ENCODE peak calls at places on chromosomes 7 and 10, in ten cellular contexts. E is fibroblast of lung, L is osteocyte, D is adrenal gland, J is GM20000, N is neural progenitor cell, S is breast epithelium, K is OCI-LY7, C is AG04449, W is AG10803. X is an unnamed sample.
A peak's percentile ranks its signal among the peaks of the same experiment; 100 is the strongest.

GRCh38 chr7:76303057-76303828 is 770 bp downstream of the HSPB1 start:
- DNase-seq in S (peak; percentile 87), D (peak; percentile 83), L (peak; percentile 96), N (peak; percentile 95), C (no peak), E (peak; percentile 90), W (peak; percentile 93), J (peak; percentile 89), K (peak; percentile 81), X (peak; percentile 86)

GRCh38 chr7:105830405-105831218 is 45.8 kb downstream of the ATXN7L1 start:
- DNase-seq in C (peak; percentile 95), D (peak; percentile 36), S (no peak), K (no peak), L (no peak), N (no peak), E (peak; percentile 98), J (no peak), W (peak; percentile 99), X (no peak)

GRCh38 chr10:90652519-90652918 is 205.3 kb downstream of the HTR7 start:
- DNase-seq in N (peak; percentile 23), L (no peak), W (no peak), J (peak; percentile 4), S (no peak), K (no peak), E (peak; percentile 45), C (no peak), D (no peak), X (no peak)

GRCh38 chr10:104844073-104844472 is 203.0 kb downstream of the SORCS3 start:
- DNase-seq in W (no peak), L (no peak), E (no peak), C (no peak), S (no peak), D (no peak), N (no peak), J (no peak), K (no peak), X (no peak)

GRCh38 chr7:105876964-105877601 is 684 bp upstream of the ATXN7L1 start:
- DNase-seq in L (no peak), S (no peak), J (peak; percentile 27), C (no peak), K (no peak), W (peak; percentile 40), D (peak; percentile 46), E (peak; percentile 32), N (peak; percentile 81), X (no peak)

GRCh38 chr10:11838298-11838852 is 15.2 kb downstream of the PROSER2 start:
- DNase-seq in J (no peak), C (no peak), E (no peak), L (no peak), W (no peak), D (no peak), S (no peak), K (no peak), N (no peak), X (no peak)

GRCh38 chr7:92778972-92779371 is 57.4 kb downstream of the CDK6 start:
- DNase-seq in S (no peak), W (peak; percentile 94), D (peak; percentile 72), J (no peak), K (peak; percentile 41), N (no peak), C (peak; percentile 55), L (no peak), E (peak; percentile 79), X (no peak)

GRCh38 chr7:4737300-4737699 is 38.1 kb upstream of the AP5Z1 start:
- DNase-seq in L (no peak), J (no peak), W (no peak), N (no peak), K (no peak), E (no peak), S (no peak), D (no peak), C (no peak), X (no peak)

GRCh38 chr7:94395141-94396041 is 696 bp downstream of the COL1A2 start:
- DNase-seq in S (no peak), C (no peak), W (peak; percentile 87), J (peak; percentile 80), N (peak; percentile 79), D (peak; percentile 60), E (peak; percentile 81), L (no peak), K (peak; percentile 64), X (no peak)
- TF ChIP-seq CTCF in S (peak; percentile 86), C (peak; percentile 57), W (peak; percentile 73), J (peak; percentile 41), N (peak; percentile 94), D (peak; percentile 80), E (peak; percentile 79), L (peak; percentile 85), K (peak; percentile 89), X (peak; percentile 91)

GRCh38 chr10:50615654-50616053 is 8.1 kb downstream of the SGMS1 start:
- DNase-seq in K (no peak), W (no peak), E (no peak), L (no peak), C (no peak), S (no peak), J (no peak), D (no peak), N (no peak), X (no peak)

GRCh38 chr10:50613150-50613549 is 10.6 kb downstream of the SGMS1 start:
- DNase-seq in D (no peak), N (no peak), J (peak; percentile 34), K (no peak), E (no peak), S (no peak), W (no peak), L (no peak), C (no peak), X (no peak)

GRCh38 chr10:50618624-50619023 is 5.1 kb downstream of the SGMS1 start:
- DNase-seq in S (no peak), W (no peak), K (peak; percentile 46), N (no peak), E (no peak), J (no peak), D (no peak), C (no peak), L (no peak), X (no peak)

GRCh38 chr10:50613726-50614443 is 9.9 kb downstream of the SGMS1 start:
- DNase-seq in J (no peak), K (no peak), C (no peak), L (no peak), N (no peak), W (no peak), D (no peak), E (no peak), S (no peak), X (no peak)

DNA sequence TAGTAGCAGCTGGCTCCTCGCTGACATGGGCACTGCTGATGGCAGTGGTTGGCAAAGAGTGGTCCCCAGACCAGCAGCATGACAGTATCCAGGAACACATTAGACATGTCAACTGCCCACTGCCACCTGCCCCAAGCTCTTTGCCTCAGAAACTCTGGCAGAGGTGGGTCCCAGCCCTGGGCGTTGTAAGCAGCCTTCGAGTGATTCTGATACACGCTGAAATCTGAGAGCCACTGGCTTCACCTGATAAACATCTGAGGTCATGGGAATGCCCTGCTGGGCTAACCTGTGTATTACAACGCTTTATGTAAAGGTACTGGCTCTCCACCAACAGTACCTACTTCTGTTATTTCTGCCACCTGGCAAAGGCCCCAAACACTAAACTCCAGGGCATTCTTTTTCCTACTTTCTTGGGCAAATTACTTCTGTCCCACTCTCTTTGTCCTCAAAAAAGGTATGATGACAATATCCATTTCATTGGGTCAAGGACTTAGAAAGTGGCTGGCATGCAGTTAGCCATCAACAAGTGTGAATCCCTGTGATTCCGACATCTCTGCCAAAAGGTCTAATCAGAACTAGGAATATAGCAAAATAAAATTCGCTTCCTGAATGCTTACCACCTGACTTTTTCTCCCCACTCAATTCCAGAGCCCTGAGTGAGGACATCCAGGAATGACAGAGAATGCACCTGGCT is 9.2 kb downstream of the SGMS1 start:
- DNase-seq in K (peak; percentile 61), N (peak; percentile 31), W (no peak), C (no peak), D (no peak), J (no peak), L (no peak), S (no peak), E (no peak), X (no peak)
- TF ChIP-seq CTCF in K (peak; percentile 68), N (peak; percentile 42), W (no peak), C (no peak), D (peak; percentile 12), J (peak; percentile 4), L (peak; percentile 9), S (no peak), E (no peak), X (peak; percentile 56)

GRCh38 chr7:86943447-86943846 is 116.0 kb downstream of the ELAPOR2 start:
- DNase-seq in N (no peak), C (no peak), S (no peak), K (no peak), E (no peak), J (no peak), L (no peak), D (no peak), W (no peak), X (no peak)

GRCh38 chr7:86942081-86942480 is 117.4 kb downstream of the ELAPOR2 start:
- DNase-seq in N (peak; percentile 30), L (no peak), E (no peak), W (no peak), J (no peak), S (no peak), K (no peak), D (no peak), C (no peak), X (no peak)

GRCh38 chr7:86942995-86943394 is 116.5 kb downstream of the ELAPOR2 start:
- DNase-seq in S (no peak), C (no peak), D (no peak), E (no peak), K (no peak), W (no peak), J (no peak), N (no peak), L (no peak), X (no peak)

GRCh38 chr7:86937499-86937898 is 122.0 kb downstream of the ELAPOR2 start:
- DNase-seq in L (no peak), W (no peak), D (no peak), J (no peak), E (no peak), N (no peak), C (no peak), S (no peak), K (no peak), X (no peak)

GRCh38 chr7:86939197-86939814 is 120.1 kb downstream of the ELAPOR2 start:
- DNase-seq in E (peak; percentile 54), W (peak; percentile 63), S (no peak), J (peak; percentile 24), D (peak; percentile 36), K (peak; percentile 73), L (no peak), N (peak; percentile 71), C (no peak), X (no peak)
- TF ChIP-seq CTCF in E (peak; percentile 69), W (peak; percentile 83), S (peak; percentile 62), J (peak; percentile 14), D (peak; percentile 70), K (peak; percentile 84), L (peak; percentile 76), N (peak; percentile 74), C (peak; percentile 60), X (peak; percentile 81)

DNA sequence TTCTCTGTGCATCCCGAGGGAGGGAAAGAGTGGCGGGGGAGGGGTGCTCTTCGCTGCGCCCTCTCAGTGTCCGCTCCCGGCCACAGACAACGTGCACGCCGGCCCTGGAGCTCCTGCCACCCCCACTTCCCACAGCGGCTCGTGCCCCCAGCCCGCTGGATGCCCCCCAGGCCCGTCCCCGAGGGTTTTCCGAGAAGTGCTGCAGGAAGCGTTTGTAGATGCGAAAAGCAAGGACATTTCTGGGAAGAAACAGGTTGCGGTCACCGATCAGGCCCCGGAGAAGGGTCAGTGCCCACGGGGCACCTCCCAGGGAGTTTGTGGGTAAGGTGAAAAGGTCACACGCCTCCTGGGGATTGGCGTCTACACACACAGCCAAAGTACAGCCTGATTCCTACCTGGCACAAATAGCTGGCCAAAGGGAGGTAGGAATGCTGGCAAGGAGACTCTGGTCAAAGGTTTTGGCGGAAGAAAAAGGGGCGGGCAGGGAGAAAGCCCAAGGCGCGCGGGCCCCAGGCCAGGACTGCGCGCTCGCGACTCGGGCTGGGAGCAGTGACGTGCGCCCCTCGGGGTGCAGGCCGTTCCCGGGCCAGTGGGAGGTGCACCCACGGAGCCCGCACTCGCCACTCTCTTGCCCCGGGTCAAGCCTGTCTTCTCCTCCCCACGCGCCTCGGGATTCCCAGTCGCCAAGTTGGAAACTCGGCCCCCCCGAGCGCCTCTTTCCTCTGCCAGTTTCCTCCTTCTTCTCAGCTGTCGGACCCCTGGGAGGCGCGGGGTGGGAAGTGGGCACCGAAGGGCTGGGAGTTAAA is 1.5 kb upstream of the NRP1 start:
- DNase-seq in L (peak; percentile 85), W (peak; percentile 79), J (peak; percentile 32), N (peak; percentile 67), D (peak; percentile 50), K (no peak), S (peak; percentile 54), C (no peak), E (peak; percentile 64), X (peak; percentile 73)
- TF ChIP-seq CTCF in L (no peak), W (peak; percentile 5), J (no peak), N (no peak), D (no peak), K (no peak), S (no peak), C (peak; percentile 2), E (no peak), X (no peak)